ENCODE peak calls at places on chromosome 4, in six cellular contexts. E is GM12891, D is GM12878, O is HepG2, V is K562, C is H1. A is an unnamed sample.

GRCh38 chr4:145587088-145587487 is 32.1 kb upstream of the MMAA start:
- DNase-seq in E (no peak), C (no peak), O (no peak), D (no peak), V (no peak), A (no peak)

GRCh38 chr4:156892695-156893211 is 78.8 kb downstream of the PDGFC start:
- DNase-seq in V (no peak), O (no peak), E (no peak), D (no peak), C (no peak), A (no peak)

GRCh38 chr4:4326136-4326535 is 36.1 kb downstream of the ZBTB49 start:
- DNase-seq in O (no peak), V (no peak), D (no peak), E (no peak), C (no peak), A (no peak)

GRCh38 chr4:13415068-13415785 is 68.9 kb downstream of the RAB28 start:
- DNase-seq in D (no peak), O (no peak), E (no peak), C (peak; percentile 55), V (no peak), A (no peak)

GRCh38 chr4:30719363-30720020 is 677 bp upstream of the PCDH7 start:
- DNase-seq in D (no peak), O (no peak), E (no peak), C (peak; percentile 77), V (no peak), A (peak; percentile 13)

GRCh38 chr4:1731180-1731579 is 9.9 kb downstream of the TACC3 start:
- DNase-seq in D (no peak), V (no peak), E (no peak), C (no peak), O (no peak), A (no peak)

GRCh38 chr4:7733801-7734650 is 205.6 kb downstream of the AFAP1 start:
- DNase-seq in E (no peak), C (no peak), D (no peak), V (no peak), O (no peak), A (no peak)

GRCh38 chr4:163988391-163988790 is 493.9 kb downstream of the TMA16 start:
- DNase-seq in C (no peak), O (no peak), V (no peak), E (no peak), D (no peak), A (no peak)

GRCh38 chr4:85491527-85491926 is 16.6 kb downstream of the ARHGAP24 start:
- DNase-seq in C (no peak), V (no peak), O (no peak), E (no peak), D (no peak), A (no peak)

GRCh38 chr4:55255171-55255570 is 90.9 kb upstream of the SRD5A3 start:
- DNase-seq in O (no peak), V (no peak), C (no peak), D (no peak), E (no peak), A (no peak)

GRCh38 chr4:70197842-70198241 is 2.3 kb downstream of the ODAM start:
- DNase-seq in C (no peak), E (no peak), O (peak; percentile 72), V (no peak), D (no peak), A (no peak)

GRCh38 chr4:128388352-128388630 is 100.7 kb upstream of the PGRMC2 start:
- DNase-seq in V (no peak), C (no peak), D (no peak), O (no peak), E (no peak), A (no peak)

GRCh38 chr4:100977274-100977673 is 370.1 kb downstream of the PPP3CA start:
- DNase-seq in O (no peak), D (no peak), V (no peak), E (no peak), C (no peak), A (no peak)

GRCh38 chr4:71290074-71290473 is 48.7 kb upstream of the SLC4A4 start:
- DNase-seq in O (no peak), C (no peak), E (no peak), V (no peak), D (no peak), A (no peak)

GRCh38 chr4:57023104-57023503 is 44.4 kb downstream of the POLR2B start:
- DNase-seq in V (no peak), D (no peak), C (no peak), E (no peak), O (no peak), A (no peak)

GRCh38 chr4:915041-915474 is 17.1 kb downstream of the GAK start:
- DNase-seq in D (no peak), C (no peak), E (no peak), V (no peak), O (no peak), A (no peak)

GRCh38 chr4:136571315-136571714 is 961.0 kb downstream of the PCDH18 start:
- DNase-seq in D (no peak), O (no peak), C (no peak), V (no peak), E (no peak), A (no peak)

GRCh38 chr4:176443646-176444409 is 124.1 kb downstream of the SPCS3 start:
- DNase-seq in O (no peak), D (no peak), E (no peak), V (no peak), C (no peak), A (no peak)

GRCh38 chr4:47074836-47075235 is 43.5 kb downstream of the GABRB1 start:
- DNase-seq in V (no peak), C (no peak), D (no peak), E (no peak), O (no peak), A (no peak)

GRCh38 chr4:186902361-186902760 is 178.7 kb upstream of the FAT1 start:
- DNase-seq in D (no peak), O (no peak), C (no peak), E (no peak), V (no peak), A (no peak)

GRCh38 chr4:13906727-13907126 is 279.2 kb upstream of the BOD1L1 start:
- DNase-seq in D (no peak), V (no peak), O (no peak), E (no peak), C (no peak), A (no peak)

GRCh38 chr4:75980576-75980975 is 10.2 kb downstream of the SDAD1 start:
- DNase-seq in E (no peak), V (no peak), O (no peak), D (no peak), C (no peak), A (no peak)

GRCh38 chr4:68250151-68250930 is 4.8 kb upstream of the TMPRSS11B start:
- DNase-seq in D (no peak), C (no peak), E (no peak), O (no peak), V (no peak), A (no peak)

GRCh38 chr4:82797591-82798081 is 960 bp downstream of the SCD5 start:
- DNase-seq in D (no peak), E (no peak), C (peak; percentile 70), V (no peak), O (no peak), A (peak; percentile 27)

GRCh38 chr4:74056114-74056857 is 17.8 kb upstream of the CXCL3 start:
- DNase-seq in O (no peak), C (no peak), D (no peak), V (peak; percentile 69), E (no peak), A (no peak)

GRCh38 chr4:53605783-53606182 is 14.5 kb upstream of the LNX1 start:
- DNase-seq in D (no peak), O (no peak), C (no peak), V (no peak), E (no peak), A (no peak)

GRCh38 chr4:119286377-119287002 is 35.4 kb downstream of the FABP2 start:
- DNase-seq in D (no peak), E (no peak), O (peak; percentile 32), C (no peak), V (no peak), A (no peak)

GRCh38 chr4:2856266-2856665 is 12.6 kb downstream of the ADD1 start:
- DNase-seq in C (no peak), D (no peak), E (no peak), V (no peak), O (no peak), A (no peak)

GRCh38 chr4:4610672-4611071 is 68.8 kb upstream of the STX18 start:
- DNase-seq in E (no peak), V (no peak), C (no peak), D (no peak), O (no peak), A (no peak)

GRCh38 chr4:153438916-153439756 is 27.0 kb upstream of the TMEM131L start:
- DNase-seq in O (no peak), D (peak; percentile 79), V (no peak), C (no peak), E (peak; percentile 25), A (no peak)

GRCh38 chr4:25861951-25862410 is 807 bp downstream of the SEL1L3 start:
- DNase-seq in O (no peak), D (no peak), C (peak; percentile 57), V (no peak), E (no peak), A (no peak)
- TF ChIP-seq TAF1 in O (no peak), D (no peak), C (peak; percentile 32), V (no peak), E (no peak), A (no peak)

GRCh38 chr4:86511590-86511989 is 82.5 kb upstream of the PTPN13 start:
- DNase-seq in O (no peak), E (no peak), V (no peak), C (no peak), D (no peak), A (no peak)
- TF ChIP-seq POLR2AphosphoS5 in O (no peak), E (no peak), V (no peak), C (no peak), D (no peak), A (no peak)

GRCh38 chr4:150722908-150723362 is 141.0 kb downstream of the MAB21L2 start:
- DNase-seq in D (no peak), O (no peak), V (no peak), E (no peak), C (no peak), A (no peak)
- TF ChIP-seq POLR2A in D (no peak), O (no peak), V (no peak), E (no peak), C (no peak), A (no peak)

GRCh38 chr4:9969526-9970398 is 51.5 kb downstream of the SLC2A9 start:
- DNase-seq in V (no peak), C (no peak), O (no peak), E (no peak), D (no peak), A (no peak)
- TF ChIP-seq TAF1 in V (no peak), C (no peak), O (no peak), E (no peak), D (no peak), A (no peak)

GRCh38 chr4:80362578-80363181 is 27.1 kb downstream of the CFAP299 start:
- DNase-seq in D (no peak), E (peak; percentile 30), C (peak; percentile 74), O (peak; percentile 20), V (no peak), A (no peak)
- TF ChIP-seq POLR2AphosphoS5 in D (no peak), E (no peak), C (no peak), O (no peak), V (no peak), A (no peak)